ENCODE peak calls at places on chromosomes 16 and 17, in nine cellular contexts. One of them, this sample, is unnamed.

GRCh38 chr16:19071811-19072777 is 4.7 kb downstream of the COQ7 start:
- DNase-seq in cardiac fibroblast: peak; percentile 78
- DNase-seq in heart left ventricle: no peak
- DNase-seq in cardiac muscle cell: peak; percentile 55
- DNase-seq in AG09309: peak; percentile 16
- DNase-seq in fibroblast of villous mesenchyme: peak; percentile 47
- DNase-seq in dorsolateral prefrontal cortex: peak; percentile 66
- DNase-seq in esophagus squamous epithelium: no peak
- DNase-seq in HCT116: peak; percentile 47
- DNase-seq in this sample: no peak

GRCh38 chr17:34709108-34709779 is 129.9 kb downstream of the TMEM132E start:
- DNase-seq in cardiac fibroblast: no peak
- DNase-seq in heart left ventricle: no peak
- DNase-seq in cardiac muscle cell: no peak
- DNase-seq in AG09309: no peak
- DNase-seq in fibroblast of villous mesenchyme: no peak
- DNase-seq in dorsolateral prefrontal cortex: no peak
- DNase-seq in esophagus squamous epithelium: no peak
- DNase-seq in HCT116: no peak
- DNase-seq in this sample: no peak

GRCh38 chr16:85329999-85330693 is 217.9 kb upstream of the CIBAR2 start:
- DNase-seq in cardiac fibroblast: no peak
- DNase-seq in heart left ventricle: no peak
- DNase-seq in cardiac muscle cell: no peak
- DNase-seq in AG09309: no peak
- DNase-seq in fibroblast of villous mesenchyme: no peak
- DNase-seq in dorsolateral prefrontal cortex: no peak
- DNase-seq in esophagus squamous epithelium: no peak
- DNase-seq in HCT116: no peak
- DNase-seq in this sample: no peak

GRCh38 chr16:13480801-13481200 is 439.2 kb upstream of the ERCC4 start:
- DNase-seq in cardiac fibroblast: no peak
- DNase-seq in heart left ventricle: no peak
- DNase-seq in cardiac muscle cell: no peak
- DNase-seq in AG09309: no peak
- DNase-seq in fibroblast of villous mesenchyme: no peak
- DNase-seq in dorsolateral prefrontal cortex: no peak
- DNase-seq in esophagus squamous epithelium: no peak
- DNase-seq in HCT116: no peak
- DNase-seq in this sample: no peak

GRCh38 chr16:83969771-83970429 is 1.9 kb downstream of the NECAB2 start:
- DNase-seq in cardiac fibroblast: no peak
- DNase-seq in heart left ventricle: peak; percentile 62
- DNase-seq in cardiac muscle cell: no peak
- DNase-seq in AG09309: no peak
- DNase-seq in fibroblast of villous mesenchyme: no peak
- DNase-seq in dorsolateral prefrontal cortex: no peak
- DNase-seq in esophagus squamous epithelium: no peak
- DNase-seq in HCT116: no peak
- DNase-seq in this sample: no peak

GRCh38 chr16:71557299-71557698 is 19.6 kb downstream of the TAT start:
- DNase-seq in cardiac fibroblast: no peak
- DNase-seq in heart left ventricle: no peak
- DNase-seq in cardiac muscle cell: no peak
- DNase-seq in AG09309: no peak
- DNase-seq in fibroblast of villous mesenchyme: no peak
- DNase-seq in dorsolateral prefrontal cortex: no peak
- DNase-seq in esophagus squamous epithelium: no peak
- DNase-seq in HCT116: no peak
- DNase-seq in this sample: no peak

GRCh38 chr17:6712854-6713129 is 377 bp downstream of the SLC13A5 start:
- DNase-seq in cardiac fibroblast: no peak
- DNase-seq in heart left ventricle: no peak
- DNase-seq in cardiac muscle cell: no peak
- DNase-seq in AG09309: no peak
- DNase-seq in fibroblast of villous mesenchyme: no peak
- DNase-seq in dorsolateral prefrontal cortex: no peak
- DNase-seq in esophagus squamous epithelium: no peak
- DNase-seq in HCT116: no peak
- DNase-seq in this sample: no peak

GRCh38 chr17:57164814-57165213 is 79.8 kb downstream of the AKAP1 start:
- DNase-seq in cardiac fibroblast: no peak
- DNase-seq in heart left ventricle: no peak
- DNase-seq in cardiac muscle cell: no peak
- DNase-seq in AG09309: no peak
- DNase-seq in fibroblast of villous mesenchyme: no peak
- DNase-seq in dorsolateral prefrontal cortex: no peak
- DNase-seq in esophagus squamous epithelium: no peak
- DNase-seq in HCT116: no peak
- DNase-seq in this sample: no peak

GRCh38 chr17:45651145-45651713 is 132.9 kb upstream of the CRHR1 start:
- DNase-seq in cardiac fibroblast: no peak
- DNase-seq in heart left ventricle: no peak
- DNase-seq in cardiac muscle cell: no peak
- DNase-seq in AG09309: no peak
- DNase-seq in fibroblast of villous mesenchyme: no peak
- DNase-seq in dorsolateral prefrontal cortex: no peak
- DNase-seq in esophagus squamous epithelium: no peak
- DNase-seq in HCT116: no peak
- DNase-seq in this sample: no peak

GRCh38 chr17:45650601-45651000 is 133.5 kb upstream of the CRHR1 start:
- DNase-seq in cardiac fibroblast: no peak
- DNase-seq in heart left ventricle: no peak
- DNase-seq in cardiac muscle cell: no peak
- DNase-seq in AG09309: no peak
- DNase-seq in fibroblast of villous mesenchyme: no peak
- DNase-seq in dorsolateral prefrontal cortex: no peak
- DNase-seq in esophagus squamous epithelium: no peak
- DNase-seq in HCT116: no peak
- DNase-seq in this sample: no peak

GRCh38 chr17:45649796-45650195 is 134.3 kb upstream of the CRHR1 start:
- DNase-seq in cardiac fibroblast: no peak
- DNase-seq in heart left ventricle: no peak
- DNase-seq in cardiac muscle cell: no peak
- DNase-seq in AG09309: no peak
- DNase-seq in fibroblast of villous mesenchyme: no peak
- DNase-seq in dorsolateral prefrontal cortex: no peak
- DNase-seq in esophagus squamous epithelium: no peak
- DNase-seq in HCT116: no peak
- DNase-seq in this sample: no peak

GRCh38 chr17:45646288-45646988 is 137.7 kb upstream of the CRHR1 start:
- DNase-seq in cardiac fibroblast: no peak
- DNase-seq in heart left ventricle: no peak
- DNase-seq in cardiac muscle cell: no peak
- DNase-seq in AG09309: no peak
- DNase-seq in fibroblast of villous mesenchyme: no peak
- DNase-seq in dorsolateral prefrontal cortex: no peak
- DNase-seq in esophagus squamous epithelium: no peak
- DNase-seq in HCT116: no peak
- DNase-seq in this sample: no peak

DNA sequence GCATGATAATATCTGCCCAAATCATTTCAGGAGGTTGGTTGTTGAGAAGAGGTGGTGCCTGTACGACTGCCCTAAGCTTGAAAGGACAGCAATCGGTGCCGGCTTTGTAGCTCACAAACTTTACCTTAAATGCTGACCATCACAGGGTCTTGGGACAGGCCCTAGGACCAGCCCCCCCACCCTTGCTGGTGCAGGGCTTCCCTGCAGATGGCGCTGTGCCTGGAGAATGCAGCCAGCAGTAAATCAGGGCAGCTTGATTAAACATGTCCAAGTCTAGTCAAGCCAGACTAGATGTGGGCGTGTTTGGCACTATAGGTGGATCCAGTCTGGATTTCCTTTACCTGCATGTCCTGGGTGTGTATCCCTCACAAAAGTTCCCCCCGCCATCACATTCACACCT is 135.5 kb upstream of the CRHR1 start:
- DNase-seq in cardiac fibroblast: no peak
- DNase-seq in heart left ventricle: no peak
- DNase-seq in cardiac muscle cell: no peak
- DNase-seq in AG09309: no peak
- DNase-seq in fibroblast of villous mesenchyme: no peak
- DNase-seq in dorsolateral prefrontal cortex: no peak
- DNase-seq in esophagus squamous epithelium: no peak
- DNase-seq in HCT116: no peak
- DNase-seq in this sample: no peak
- TF ChIP-seq CTCF in cardiac fibroblast: no peak
- TF ChIP-seq CTCF in heart left ventricle: no peak
- TF ChIP-seq CTCF in cardiac muscle cell: no peak
- TF ChIP-seq CTCF in AG09309: no peak
- TF ChIP-seq CTCF in fibroblast of villous mesenchyme: peak; percentile 20
- TF ChIP-seq CTCF in dorsolateral prefrontal cortex: no peak
- TF ChIP-seq CTCF in esophagus squamous epithelium: no peak
- TF ChIP-seq CTCF in HCT116: peak; percentile 55
- TF ChIP-seq CTCF in this sample: no peak

GRCh38 chr16:67846063-67846319 is 742 bp upstream of the NUTF2 start:
- DNase-seq in cardiac fibroblast: no peak
- DNase-seq in heart left ventricle: no peak
- DNase-seq in cardiac muscle cell: no peak
- DNase-seq in AG09309: no peak
- DNase-seq in fibroblast of villous mesenchyme: no peak
- DNase-seq in dorsolateral prefrontal cortex: no peak
- DNase-seq in esophagus squamous epithelium: no peak
- DNase-seq in HCT116: no peak
- DNase-seq in this sample: no peak

GRCh38 chr16:67842509-67843342 is 606 bp downstream of the THAP11 start:
- DNase-seq in cardiac fibroblast: peak; percentile 53
- DNase-seq in heart left ventricle: peak; percentile 69
- DNase-seq in cardiac muscle cell: peak; percentile 66
- DNase-seq in AG09309: no peak
- DNase-seq in fibroblast of villous mesenchyme: peak; percentile 55
- DNase-seq in dorsolateral prefrontal cortex: peak; percentile 43
- DNase-seq in esophagus squamous epithelium: no peak
- DNase-seq in HCT116: no peak
- DNase-seq in this sample: no peak

GRCh38 chr16:67843343-67843765 is 1.2 kb downstream of the THAP11 start:
- DNase-seq in cardiac fibroblast: peak; percentile 45
- DNase-seq in heart left ventricle: no peak
- DNase-seq in cardiac muscle cell: no peak
- DNase-seq in AG09309: no peak
- DNase-seq in fibroblast of villous mesenchyme: no peak
- DNase-seq in dorsolateral prefrontal cortex: no peak
- DNase-seq in esophagus squamous epithelium: no peak
- DNase-seq in HCT116: no peak
- DNase-seq in this sample: no peak

GRCh38 chr16:67845291-67846062 is 1.3 kb upstream of the NUTF2 start:
- DNase-seq in cardiac fibroblast: no peak
- DNase-seq in heart left ventricle: no peak
- DNase-seq in cardiac muscle cell: no peak
- DNase-seq in AG09309: no peak
- DNase-seq in fibroblast of villous mesenchyme: no peak
- DNase-seq in dorsolateral prefrontal cortex: no peak
- DNase-seq in esophagus squamous epithelium: no peak
- DNase-seq in HCT116: no peak
- DNase-seq in this sample: no peak

GRCh38 chr16:67844441-67844840 is 2.3 kb upstream of the NUTF2 start:
- DNase-seq in cardiac fibroblast: peak; percentile 58
- DNase-seq in heart left ventricle: no peak
- DNase-seq in cardiac muscle cell: no peak
- DNase-seq in AG09309: no peak
- DNase-seq in fibroblast of villous mesenchyme: peak; percentile 30
- DNase-seq in dorsolateral prefrontal cortex: no peak
- DNase-seq in esophagus squamous epithelium: no peak
- DNase-seq in HCT116: no peak
- DNase-seq in this sample: no peak
- H3K4me3 ChIP-seq in cardiac fibroblast: no peak overlapping the region
- H3K4me3 ChIP-seq in heart left ventricle: peak overlapping the region; percentile 76
- H3K4me3 ChIP-seq in cardiac muscle cell: no peak overlapping the region
- H3K4me3 ChIP-seq in AG09309: no peak overlapping the region
- H3K4me3 ChIP-seq in fibroblast of villous mesenchyme: peak overlapping the region; percentile 29
- H3K4me3 ChIP-seq in dorsolateral prefrontal cortex: peak overlapping the region; percentile 78
- H3K4me3 ChIP-seq in esophagus squamous epithelium: peak overlapping the region; percentile 86
- H3K4me3 ChIP-seq in HCT116: no peak overlapping the region
- H3K4me3 ChIP-seq in this sample: peak overlapping the region; percentile 33

DNA sequence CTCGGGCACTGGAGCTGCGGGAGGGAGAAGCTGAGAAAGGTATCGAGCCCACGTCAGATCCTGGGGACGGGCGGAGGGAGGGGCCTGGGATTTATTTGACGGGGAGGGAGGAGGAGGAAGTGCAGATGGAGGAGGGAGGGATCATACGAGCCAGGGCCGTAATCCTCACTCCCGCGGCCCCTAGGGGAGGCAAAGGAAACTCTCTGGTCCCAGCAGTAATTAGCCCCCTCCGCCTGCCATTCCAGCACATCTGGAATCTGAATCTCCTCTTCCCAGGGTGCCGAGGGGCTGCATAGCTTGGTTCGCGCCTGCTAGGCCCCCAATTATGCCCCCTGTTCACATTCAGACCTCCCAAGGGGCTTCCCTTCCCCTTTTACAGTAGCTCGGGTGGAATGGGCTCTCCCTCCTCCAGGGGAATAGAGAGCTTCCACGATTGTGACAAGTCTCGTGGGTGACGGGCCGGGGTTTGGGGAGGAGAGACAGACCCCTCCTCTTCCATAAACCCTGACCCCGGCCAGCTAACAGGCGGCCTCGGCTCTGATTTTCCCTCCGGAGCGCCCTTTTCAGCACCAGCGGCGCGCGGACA is at the start of gene SEZ6L2:
- DNase-seq in cardiac fibroblast: peak; percentile 89
- DNase-seq in heart left ventricle: no peak
- DNase-seq in cardiac muscle cell: peak; percentile 97
- DNase-seq in AG09309: peak; percentile 52
- DNase-seq in fibroblast of villous mesenchyme: peak; percentile 93
- DNase-seq in dorsolateral prefrontal cortex: peak; percentile 78
- DNase-seq in esophagus squamous epithelium: no peak
- DNase-seq in HCT116: peak; percentile 90
- DNase-seq in this sample: peak; percentile 12
- TF ChIP-seq CTCF in cardiac fibroblast: peak; percentile 33
- TF ChIP-seq CTCF in heart left ventricle: no peak
- TF ChIP-seq CTCF in cardiac muscle cell: peak; percentile 43
- TF ChIP-seq CTCF in AG09309: peak; percentile 30
- TF ChIP-seq CTCF in fibroblast of villous mesenchyme: peak; percentile 46
- TF ChIP-seq CTCF in dorsolateral prefrontal cortex: no peak
- TF ChIP-seq CTCF in esophagus squamous epithelium: no peak
- TF ChIP-seq CTCF in HCT116: no peak
- TF ChIP-seq CTCF in this sample: peak; percentile 30

DNA sequence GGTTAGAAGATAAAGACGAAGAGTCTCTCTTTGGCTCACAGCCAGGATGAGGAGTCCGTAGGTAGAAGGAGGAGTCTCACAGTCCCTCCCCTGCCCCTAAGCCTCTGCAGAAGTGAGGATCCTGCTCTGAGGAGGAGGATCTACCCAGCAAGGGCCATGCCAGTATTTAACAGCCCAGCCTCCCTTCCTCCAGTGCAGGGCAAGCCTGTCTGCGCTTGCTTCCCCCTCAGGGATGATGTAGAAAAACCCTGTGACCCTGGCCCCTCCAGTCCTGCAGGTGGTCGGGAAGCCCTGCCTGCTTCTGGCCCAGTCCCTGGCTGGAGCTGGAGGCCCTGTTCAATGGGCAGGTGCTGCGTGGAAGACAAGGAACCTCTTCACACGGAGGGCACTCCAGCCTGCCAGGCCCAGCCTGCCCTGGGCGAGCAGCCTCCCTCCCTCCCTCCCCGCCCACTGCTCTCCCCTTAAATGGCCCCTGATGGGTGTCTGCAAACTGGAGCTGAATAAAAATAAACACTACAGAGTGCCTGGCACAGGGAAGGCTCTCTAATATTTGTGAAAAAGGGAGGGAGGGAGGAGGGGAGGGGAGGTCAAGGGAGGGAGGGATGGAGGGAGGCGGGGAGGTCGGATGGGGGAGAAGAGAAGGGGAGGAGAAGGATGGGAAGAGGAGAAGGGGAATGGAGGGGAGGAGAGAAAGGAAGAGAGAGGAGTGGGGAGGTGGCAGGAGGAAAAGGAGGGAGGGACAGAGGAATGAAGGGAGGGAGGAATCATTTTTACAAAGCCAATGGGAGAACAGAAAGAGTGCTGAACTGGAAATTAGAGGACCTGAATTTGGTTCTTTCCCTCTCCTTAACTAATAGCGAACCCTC is 222.9 kb upstream of the TNRC6C start:
- DNase-seq in cardiac fibroblast: no peak
- DNase-seq in heart left ventricle: no peak
- DNase-seq in cardiac muscle cell: peak; percentile 35
- DNase-seq in AG09309: no peak
- DNase-seq in fibroblast of villous mesenchyme: no peak
- DNase-seq in dorsolateral prefrontal cortex: peak; percentile 26
- DNase-seq in esophagus squamous epithelium: no peak
- DNase-seq in HCT116: no peak
- DNase-seq in this sample: no peak
- H3K4me3 ChIP-seq in cardiac fibroblast: no peak overlapping the region
- H3K4me3 ChIP-seq in heart left ventricle: no peak overlapping the region
- H3K4me3 ChIP-seq in cardiac muscle cell: no peak overlapping the region
- H3K4me3 ChIP-seq in AG09309: no peak overlapping the region
- H3K4me3 ChIP-seq in fibroblast of villous mesenchyme: no peak overlapping the region
- H3K4me3 ChIP-seq in dorsolateral prefrontal cortex: no peak overlapping the region
- H3K4me3 ChIP-seq in esophagus squamous epithelium: peak overlapping the region; percentile 34
- H3K4me3 ChIP-seq in HCT116: no peak overlapping the region
- H3K4me3 ChIP-seq in this sample: no peak overlapping the region

This sample was measured in AG04449.